ENCODE peak calls at places on chromosome 15, in five cellular contexts. One of them, this sample, is unnamed.

GRCh38 chr15:99230867-99231266 is 18.5 kb downstream of the TTC23 start:
- DNase-seq in A549: no peak
- DNase-seq in mammary epithelial cell: no peak
- DNase-seq in fibroblast of lung: no peak
- DNase-seq in transverse colon: no peak
- DNase-seq in this sample: no peak

GRCh38 chr15:72786946-72787345 is 3.4 kb upstream of the ADPGK start:
- DNase-seq in A549: no peak
- DNase-seq in mammary epithelial cell: no peak
- DNase-seq in fibroblast of lung: no peak
- DNase-seq in transverse colon: no peak
- DNase-seq in this sample: no peak

GRCh38 chr15:61644550-61644949 is 415.4 kb upstream of the RORA start:
- DNase-seq in A549: no peak
- DNase-seq in mammary epithelial cell: no peak
- DNase-seq in fibroblast of lung: peak
- DNase-seq in transverse colon: no peak
- DNase-seq in this sample: no peak

GRCh38 chr15:66797921-66798320 is 95.9 kb downstream of the SMAD6 start:
- DNase-seq in A549: no peak
- DNase-seq in mammary epithelial cell: no peak
- DNase-seq in fibroblast of lung: no peak
- DNase-seq in transverse colon: no peak
- DNase-seq in this sample: no peak

GRCh38 chr15:88681610-88682221 is 42.9 kb downstream of the ISG20 start:
- DNase-seq in A549: no peak
- DNase-seq in mammary epithelial cell: no peak
- DNase-seq in fibroblast of lung: no peak
- DNase-seq in transverse colon: no peak
- DNase-seq in this sample: no peak

GRCh38 chr15:90594297-90594696 is 64.6 kb downstream of the CRTC3 start:
- DNase-seq in A549: no peak
- DNase-seq in mammary epithelial cell: no peak
- DNase-seq in fibroblast of lung: peak
- DNase-seq in transverse colon: peak
- DNase-seq in this sample: no peak

GRCh38 chr15:79184465-79184892 is 93.9 kb upstream of the RASGRF1 start:
- DNase-seq in A549: peak
- DNase-seq in mammary epithelial cell: peak
- DNase-seq in fibroblast of lung: peak
- DNase-seq in transverse colon: peak
- DNase-seq in this sample: peak

GRCh38 chr15:89333011-89333860 is 1.4 kb downstream of the POLG start:
- DNase-seq in A549: no peak
- DNase-seq in mammary epithelial cell: no peak
- DNase-seq in fibroblast of lung: no peak
- DNase-seq in transverse colon: no peak
- DNase-seq in this sample: no peak

GRCh38 chr15:40058476-40059140 is 19.6 kb upstream of the SRP14 start:
- DNase-seq in A549: no peak
- DNase-seq in mammary epithelial cell: peak
- DNase-seq in fibroblast of lung: peak
- DNase-seq in transverse colon: no peak
- DNase-seq in this sample: no peak

GRCh38 chr15:71013446-71013845 is 101.8 kb upstream of the THSD4 start:
- DNase-seq in A549: no peak
- DNase-seq in mammary epithelial cell: no peak
- DNase-seq in fibroblast of lung: no peak
- DNase-seq in transverse colon: no peak
- DNase-seq in this sample: no peak

GRCh38 chr15:48089664-48090063 is 31.1 kb upstream of the SLC24A5 start:
- DNase-seq in A549: no peak
- DNase-seq in mammary epithelial cell: no peak
- DNase-seq in fibroblast of lung: no peak
- DNase-seq in transverse colon: no peak
- DNase-seq in this sample: no peak

GRCh38 chr15:25465835-25466234 is 27.0 kb upstream of the UBE3A start:
- DNase-seq in A549: no peak
- DNase-seq in mammary epithelial cell: no peak
- DNase-seq in fibroblast of lung: no peak
- DNase-seq in transverse colon: peak
- DNase-seq in this sample: no peak

GRCh38 chr15:39888809-39889208 is 31.3 kb downstream of the GPR176 start:
- DNase-seq in A549: no peak
- DNase-seq in mammary epithelial cell: no peak
- DNase-seq in fibroblast of lung: no peak
- DNase-seq in transverse colon: no peak
- DNase-seq in this sample: no peak

GRCh38 chr15:85854345-85855097 is 59.8 kb upstream of the KLHL25 start:
- DNase-seq in A549: peak
- DNase-seq in mammary epithelial cell: peak
- DNase-seq in fibroblast of lung: peak
- DNase-seq in transverse colon: peak
- DNase-seq in this sample: peak

GRCh38 chr15:32943691-32944090 is 225.9 kb downstream of the GREM1 start:
- DNase-seq in A549: no peak
- DNase-seq in mammary epithelial cell: no peak
- DNase-seq in fibroblast of lung: peak
- DNase-seq in transverse colon: no peak
- DNase-seq in this sample: no peak
- TF ChIP-seq CTCF in A549: no peak
- TF ChIP-seq CTCF in mammary epithelial cell: no peak
- TF ChIP-seq CTCF in fibroblast of lung: no peak
- TF ChIP-seq CTCF in transverse colon: no peak
- TF ChIP-seq CTCF in this sample: no peak

GRCh38 chr15:28935316-28935715 is 49.5 kb downstream of the APBA2 start:
- DNase-seq in A549: peak
- DNase-seq in mammary epithelial cell: no peak
- DNase-seq in fibroblast of lung: no peak
- DNase-seq in transverse colon: no peak
- DNase-seq in this sample: no peak
- TF ChIP-seq CTCF in A549: peak
- TF ChIP-seq CTCF in mammary epithelial cell: no peak
- TF ChIP-seq CTCF in fibroblast of lung: no peak
- TF ChIP-seq CTCF in transverse colon: no peak
- TF ChIP-seq CTCF in this sample: peak

DNA sequence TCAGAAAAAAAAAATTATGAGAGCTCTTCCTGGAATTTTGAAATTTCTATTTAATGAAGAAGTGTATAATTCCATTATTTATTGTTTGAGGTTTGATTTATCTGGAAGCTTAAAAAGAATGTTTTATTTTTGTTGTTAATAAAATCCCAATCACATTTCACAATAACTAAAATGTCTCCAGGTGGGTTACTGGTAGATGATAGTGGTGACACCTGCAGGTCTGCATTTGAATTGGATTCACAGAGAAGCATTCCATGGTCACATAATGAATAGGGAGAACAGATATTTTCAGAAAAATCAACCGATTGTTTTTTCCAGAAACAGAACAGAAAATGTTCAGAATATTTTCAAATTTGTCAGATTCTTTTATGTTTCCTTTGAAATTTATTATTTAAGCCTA is 48.3 kb downstream of the ASB7 start:
- DNase-seq in A549: peak
- DNase-seq in mammary epithelial cell: no peak
- DNase-seq in fibroblast of lung: no peak
- DNase-seq in transverse colon: no peak
- DNase-seq in this sample: no peak
- TF ChIP-seq CTCF in A549: peak
- TF ChIP-seq CTCF in mammary epithelial cell: peak
- TF ChIP-seq CTCF in fibroblast of lung: no peak
- TF ChIP-seq CTCF in transverse colon: peak
- TF ChIP-seq CTCF in this sample: peak

GRCh38 chr15:64209680-64210334 is 47.0 kb upstream of the PPIB start:
- DNase-seq in A549: peak
- DNase-seq in mammary epithelial cell: peak
- DNase-seq in fibroblast of lung: peak
- DNase-seq in transverse colon: no peak
- DNase-seq in this sample: peak
- TF ChIP-seq CTCF in A549: peak
- TF ChIP-seq CTCF in mammary epithelial cell: peak
- TF ChIP-seq CTCF in fibroblast of lung: peak
- TF ChIP-seq CTCF in transverse colon: peak
- TF ChIP-seq CTCF in this sample: peak

DNA sequence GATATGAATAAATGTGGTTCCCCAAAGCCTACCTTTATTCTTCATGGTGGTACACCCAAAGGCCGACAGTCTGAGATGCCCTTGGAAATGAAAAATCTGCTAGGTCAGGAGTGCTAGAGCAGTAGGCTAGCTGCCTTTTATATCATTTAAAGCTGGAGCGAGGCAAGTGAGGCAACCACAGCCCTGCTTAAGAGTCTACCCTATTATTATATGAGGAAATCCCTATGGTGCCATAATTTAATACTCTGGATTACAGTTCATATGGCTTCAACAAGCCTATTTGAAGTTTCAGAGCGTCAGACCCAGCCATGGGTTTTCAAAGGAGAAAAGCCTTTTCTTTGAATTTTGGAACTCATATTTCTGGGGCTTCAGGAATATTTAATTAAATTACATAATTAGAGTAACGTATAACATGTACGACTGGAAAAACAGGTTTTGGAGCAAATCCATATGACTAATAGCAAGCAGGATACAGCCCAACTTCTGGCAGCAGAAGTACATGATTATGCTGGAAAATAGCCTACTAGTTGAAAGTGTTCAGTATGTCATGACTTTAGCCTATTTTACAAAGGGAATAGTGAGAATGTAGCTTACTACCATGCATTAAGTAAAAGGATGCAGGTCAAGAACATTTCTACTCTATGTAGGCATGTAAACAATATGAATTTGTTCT is 18.0 kb upstream of the SLTM start:
- DNase-seq in A549: no peak
- DNase-seq in mammary epithelial cell: peak
- DNase-seq in fibroblast of lung: peak
- DNase-seq in transverse colon: no peak
- DNase-seq in this sample: peak
- TF ChIP-seq CTCF in A549: no peak
- TF ChIP-seq CTCF in mammary epithelial cell: no peak
- TF ChIP-seq CTCF in fibroblast of lung: no peak
- TF ChIP-seq CTCF in transverse colon: no peak
- TF ChIP-seq CTCF in this sample: no peak

GRCh38 chr15:76192715-76193114 is 118.6 kb downstream of the ETFA start:
- DNase-seq in A549: no peak
- DNase-seq in mammary epithelial cell: no peak
- DNase-seq in fibroblast of lung: no peak
- DNase-seq in transverse colon: no peak
- DNase-seq in this sample: no peak
- TF ChIP-seq CTCF in A549: no peak
- TF ChIP-seq CTCF in mammary epithelial cell: no peak
- TF ChIP-seq CTCF in fibroblast of lung: no peak
- TF ChIP-seq CTCF in transverse colon: no peak
- TF ChIP-seq CTCF in this sample: no peak

This sample was measured in HFFc6.